ENCODE peak calls at places on chromosomes 5 and 9, in five cellular contexts. I, Q, P, J and H are unnamed samples.

GRCh38 chr5:84599964-84600363 is 215.3 kb upstream of the EDIL3 start:
- DNase-seq in P (no peak), Q (no peak), I (no peak), J (no peak), H (no peak)

GRCh38 chr5:158205992-158206391 is 347.0 kb upstream of the CLINT1 start:
- DNase-seq in Q (no peak), I (no peak), P (no peak), J (no peak), H (no peak)

GRCh38 chr5:27524515-27524914 is 486.1 kb upstream of the CDH9 start:
- DNase-seq in I (no peak), P (no peak), Q (no peak), J (no peak), H (no peak)

GRCh38 chr5:75262278-75262677 is 25.6 kb upstream of the ANKRD31 start:
- DNase-seq in J (no peak), Q (no peak), I (no peak), P (no peak), H (no peak)

GRCh38 chr5:73648490-73648889 is 22.5 kb downstream of the ARHGEF28 start:
- DNase-seq in P (no peak), I (no peak), J (peak; percentile 61), Q (no peak), H (no peak)

GRCh38 chr5:137206030-137206715 is 293.0 kb downstream of the SPOCK1 start:
- DNase-seq in P (no peak), J (peak; percentile 80), I (no peak), Q (no peak), H (no peak)

GRCh38 chr5:133397986-133398645 is 214.2 kb downstream of the FSTL4 start:
- DNase-seq in Q (no peak), J (peak; percentile 42), I (no peak), P (no peak), H (no peak)

GRCh38 chr5:37552770-37553719 is 173.9 kb downstream of the WDR70 start:
- DNase-seq in P (no peak), I (no peak), J (no peak), Q (no peak), H (no peak)

GRCh38 chr9:13755551-13755950 is 476.1 kb upstream of the MPDZ start:
- DNase-seq in P (no peak), Q (no peak), I (no peak), J (peak; percentile 27), H (no peak)

GRCh38 chr9:91885746-91886432 is 64.1 kb downstream of the ROR2 start:
- DNase-seq in I (no peak), Q (no peak), P (no peak), J (no peak), H (no peak)

GRCh38 chr9:114016629-114017423 is 61.3 kb downstream of the AMBP start:
- DNase-seq in Q (no peak), J (no peak), P (no peak), I (no peak), H (peak; percentile 2)

GRCh38 chr5:50744761-50745160 is 78.3 kb downstream of the PARP8 start:
- DNase-seq in Q (no peak), J (peak; percentile 4), I (no peak), P (no peak), H (no peak)

GRCh38 chr5:132770476-132771159 is 6.4 kb downstream of the SEPTIN8 start:
- DNase-seq in Q (peak; percentile 78), P (no peak), J (no peak), I (no peak), H (no peak)

GRCh38 chr9:111458139-111459009 is 25.8 kb downstream of the ECPAS start:
- DNase-seq in J (peak; percentile 9), Q (no peak), I (no peak), P (no peak), H (no peak)